ENCODE peak calls at places on chromosomes 2 and 18, in four cellular contexts. One of them, this sample, is unnamed.

GRCh38 chr2:189751080-189751658 is 11.4 kb downstream of the OSGEPL1 start:
- DNase-seq in fibroblast of pulmonary artery: peak; percentile 52
- DNase-seq in tibial artery: no peak
- DNase-seq in A549: peak; percentile 38
- DNase-seq in this sample: no peak

GRCh38 chr2:98507940-98508689 is 63.5 kb downstream of the INPP4A start:
- DNase-seq in fibroblast of pulmonary artery: peak; percentile 71
- DNase-seq in tibial artery: peak; percentile 80
- DNase-seq in A549: no peak
- DNase-seq in this sample: no peak

GRCh38 chr18:8847066-8847755 is 141.9 kb downstream of the MTCL1 start:
- DNase-seq in fibroblast of pulmonary artery: peak; percentile 24
- DNase-seq in tibial artery: no peak
- DNase-seq in A549: no peak
- DNase-seq in this sample: no peak

GRCh38 chr18:39667905-39668304 is 2102.3 kb upstream of the CELF4 start:
- DNase-seq in fibroblast of pulmonary artery: peak; percentile 45
- DNase-seq in tibial artery: no peak
- DNase-seq in A549: no peak
- DNase-seq in this sample: no peak

GRCh38 chr18:63637703-63638102 is 6.4 kb downstream of the SERPINB4 start:
- DNase-seq in fibroblast of pulmonary artery: no peak
- DNase-seq in tibial artery: no peak
- DNase-seq in A549: no peak
- DNase-seq in this sample: no peak

GRCh38 chr2:189285962-189286648 is 106.5 kb upstream of the COL5A2 start:
- DNase-seq in fibroblast of pulmonary artery: peak; percentile 96
- DNase-seq in tibial artery: no peak
- DNase-seq in A549: peak; percentile 85
- DNase-seq in this sample: peak; percentile 90

GRCh38 chr2:1730047-1730937 is 14.0 kb downstream of the PXDN start:
- DNase-seq in fibroblast of pulmonary artery: peak; percentile 72
- DNase-seq in tibial artery: peak; percentile 65
- DNase-seq in A549: no peak
- DNase-seq in this sample: peak; percentile 74

GRCh38 chr2:179580378-179581146 is 280.9 kb downstream of the ZNF385B start:
- DNase-seq in fibroblast of pulmonary artery: no peak
- DNase-seq in tibial artery: no peak
- DNase-seq in A549: peak; percentile 27
- DNase-seq in this sample: no peak

GRCh38 chr2:100706249-100706648 is 113.7 kb upstream of the NPAS2 start:
- DNase-seq in fibroblast of pulmonary artery: no peak
- DNase-seq in tibial artery: no peak
- DNase-seq in A549: no peak
- DNase-seq in this sample: no peak

GRCh38 chr18:519019-519879 is 18.7 kb upstream of the COLEC12 start:
- DNase-seq in fibroblast of pulmonary artery: peak; percentile 86
- DNase-seq in tibial artery: peak; percentile 79
- DNase-seq in A549: no peak
- DNase-seq in this sample: no peak

GRCh38 chr2:236354056-236354940 is 90.1 kb upstream of the ASB18 start:
- DNase-seq in fibroblast of pulmonary artery: no peak
- DNase-seq in tibial artery: no peak
- DNase-seq in A549: no peak
- DNase-seq in this sample: no peak

GRCh38 chr2:27049422-27050280 is 1.8 kb upstream of the AGBL5 start:
- DNase-seq in fibroblast of pulmonary artery: no peak
- DNase-seq in tibial artery: peak; percentile 77
- DNase-seq in A549: no peak
- DNase-seq in this sample: no peak

GRCh38 chr2:37326285-37326684 is 1.7 kb upstream of the PRKD3 start:
- DNase-seq in fibroblast of pulmonary artery: peak; percentile 91
- DNase-seq in tibial artery: peak; percentile 70
- DNase-seq in A549: peak; percentile 61
- DNase-seq in this sample: peak; percentile 45

GRCh38 chr18:60984496-60984895 is 348.7 kb upstream of the CDH20 start:
- DNase-seq in fibroblast of pulmonary artery: peak; percentile 71
- DNase-seq in tibial artery: no peak
- DNase-seq in A549: no peak
- DNase-seq in this sample: peak; percentile 81

GRCh38 chr18:8615397-8616025 is 6.3 kb downstream of the RAB12 start:
- DNase-seq in fibroblast of pulmonary artery: peak; percentile 91
- DNase-seq in tibial artery: no peak
- DNase-seq in A549: peak; percentile 43
- DNase-seq in this sample: peak; percentile 83

GRCh38 chr2:187994464-187995331 is 297.0 kb upstream of the GULP1 start:
- DNase-seq in fibroblast of pulmonary artery: peak; percentile 16
- DNase-seq in tibial artery: no peak
- DNase-seq in A549: no peak
- DNase-seq in this sample: no peak

GRCh38 chr2:75565523-75566449 is 5.0 kb upstream of the EVA1A start:
- DNase-seq in fibroblast of pulmonary artery: no peak
- DNase-seq in tibial artery: no peak
- DNase-seq in A549: peak; percentile 19
- DNase-seq in this sample: no peak

GRCh38 chr18:2905802-2906521 is 59.2 kb downstream of the EMILIN2 start:
- DNase-seq in fibroblast of pulmonary artery: peak; percentile 57
- DNase-seq in tibial artery: peak; percentile 81
- DNase-seq in A549: peak; percentile 57
- DNase-seq in this sample: no peak

GRCh38 chr2:212549463-212549862 is 10.9 kb upstream of the ERBB4 start:
- DNase-seq in fibroblast of pulmonary artery: no peak
- DNase-seq in tibial artery: no peak
- DNase-seq in A549: no peak
- DNase-seq in this sample: no peak

GRCh38 chr18:76401496-76401895 is 93.5 kb downstream of the ZNF516 start:
- DNase-seq in fibroblast of pulmonary artery: no peak
- DNase-seq in tibial artery: no peak
- DNase-seq in A549: no peak
- DNase-seq in this sample: no peak

GRCh38 chr2:20415511-20415918 is 31.4 kb upstream of the RHOB start:
- DNase-seq in fibroblast of pulmonary artery: no peak
- DNase-seq in tibial artery: peak; percentile 49
- DNase-seq in A549: peak; percentile 42
- DNase-seq in this sample: no peak

GRCh38 chr2:134282638-134283400 is 28.9 kb downstream of the MGAT5 start:
- DNase-seq in fibroblast of pulmonary artery: no peak
- DNase-seq in tibial artery: no peak
- DNase-seq in A549: no peak
- DNase-seq in this sample: no peak

GRCh38 chr18:23550898-23551297 is 35.4 kb downstream of the NPC1 start:
- DNase-seq in fibroblast of pulmonary artery: no peak
- DNase-seq in tibial artery: no peak
- DNase-seq in A549: no peak
- DNase-seq in this sample: no peak

GRCh38 chr2:178417916-178418315 is 33.1 kb downstream of the PRKRA start:
- DNase-seq in fibroblast of pulmonary artery: no peak
- DNase-seq in tibial artery: no peak
- DNase-seq in A549: no peak
- DNase-seq in this sample: no peak

GRCh38 chr2:173355132-173355865 is 627 bp downstream of the CDCA7 start:
- DNase-seq in fibroblast of pulmonary artery: peak; percentile 70
- DNase-seq in tibial artery: no peak
- DNase-seq in A549: peak; percentile 74
- DNase-seq in this sample: no peak

DNA sequence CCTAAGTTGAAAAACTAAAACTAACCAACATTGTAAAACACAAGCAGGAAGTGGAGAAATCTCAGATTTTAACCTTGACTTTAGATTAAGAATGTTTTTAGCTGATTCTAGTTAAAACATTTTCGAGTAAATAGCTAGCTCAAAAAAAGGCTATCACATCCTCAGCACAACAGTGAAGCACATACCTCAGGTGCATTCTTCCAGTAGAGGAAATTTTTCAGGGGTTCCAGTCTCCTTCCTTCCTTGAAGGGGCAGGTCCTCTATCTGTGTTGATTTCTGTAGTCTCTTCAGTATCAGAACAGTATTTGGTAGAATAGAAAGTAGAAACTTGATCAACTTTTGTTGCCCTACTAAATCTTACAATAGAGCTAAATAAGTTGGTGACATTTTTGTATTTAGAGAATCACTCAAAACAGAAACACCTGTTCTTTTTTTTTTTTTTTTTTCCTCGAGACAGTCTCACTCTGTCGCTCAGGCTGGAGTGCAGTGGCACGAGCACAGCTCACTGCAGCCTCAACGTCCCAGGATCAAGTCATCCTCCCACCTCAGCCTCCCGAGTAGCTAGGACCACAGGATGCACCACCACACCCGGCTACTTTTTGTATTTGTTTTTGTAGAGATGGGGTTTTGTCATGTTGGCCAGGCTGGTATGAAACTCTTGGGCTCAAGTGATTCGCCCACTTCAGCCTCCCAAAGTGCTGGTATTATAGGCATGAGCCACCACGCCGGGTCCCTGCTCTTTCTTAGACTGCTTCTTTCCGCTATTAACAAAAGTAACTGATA is 6.9 kb upstream of the GPR155 start:
- DNase-seq in fibroblast of pulmonary artery: no peak
- DNase-seq in tibial artery: no peak
- DNase-seq in A549: no peak
- DNase-seq in this sample: no peak
- H3K4me3 ChIP-seq in fibroblast of pulmonary artery: no peak overlapping the region
- H3K4me3 ChIP-seq in tibial artery: no peak overlapping the region
- H3K4me3 ChIP-seq in A549: no peak overlapping the region
- H3K4me3 ChIP-seq in this sample: no peak overlapping the region

GRCh38 chr2:10817413-10817812 is 4.8 kb upstream of the PDIA6 start:
- DNase-seq in fibroblast of pulmonary artery: no peak
- DNase-seq in tibial artery: peak; percentile 43
- DNase-seq in A549: no peak
- DNase-seq in this sample: no peak
- TF ChIP-seq CTCF in fibroblast of pulmonary artery: peak; percentile 34
- TF ChIP-seq CTCF in tibial artery: no peak
- TF ChIP-seq CTCF in A549: peak; percentile 15
- TF ChIP-seq CTCF in this sample: peak; percentile 48

DNA sequence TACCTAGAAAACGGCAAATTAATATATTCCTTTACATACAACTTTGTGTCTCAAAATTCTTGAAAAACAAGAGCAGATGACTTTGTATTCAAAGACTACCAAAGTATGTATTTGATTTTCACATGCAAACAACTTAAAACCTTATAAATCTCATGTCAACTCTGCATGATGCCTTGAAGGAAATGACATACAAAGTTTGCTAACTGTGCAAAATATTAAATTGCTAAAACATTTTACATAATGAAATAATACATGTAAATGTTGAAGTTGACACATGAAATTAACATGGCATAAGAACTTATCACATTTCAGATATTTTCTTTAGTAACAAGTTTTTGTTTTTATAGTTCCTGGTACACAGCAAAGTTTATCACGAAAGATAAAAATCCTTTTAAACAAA is 20.8 kb upstream of the C2orf42 start:
- DNase-seq in fibroblast of pulmonary artery: no peak
- DNase-seq in tibial artery: no peak
- DNase-seq in A549: no peak
- DNase-seq in this sample: no peak
- H3K4me3 ChIP-seq in fibroblast of pulmonary artery: no peak overlapping the region
- H3K4me3 ChIP-seq in tibial artery: no peak overlapping the region
- H3K4me3 ChIP-seq in A549: no peak overlapping the region
- H3K4me3 ChIP-seq in this sample: no peak overlapping the region

DNA sequence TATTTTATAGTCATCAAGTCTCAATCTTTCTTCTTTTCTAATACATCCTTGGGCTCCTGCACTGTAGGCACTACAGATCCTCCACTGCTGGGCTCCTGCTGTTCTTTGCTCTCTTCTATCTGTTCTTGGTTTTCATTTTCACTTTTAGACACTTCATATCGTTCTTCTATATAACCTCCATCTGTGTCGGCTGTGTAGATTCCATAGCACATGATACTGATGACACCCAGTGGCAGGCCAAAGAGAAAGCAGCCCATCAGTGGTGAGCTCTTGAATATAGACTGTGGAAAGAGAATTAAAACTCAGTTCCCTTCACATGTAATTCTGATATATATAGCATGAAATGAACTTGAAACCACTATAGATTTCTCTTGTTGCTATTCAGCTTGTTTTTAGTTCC is 38.0 kb downstream of the TMX3 start:
- DNase-seq in fibroblast of pulmonary artery: peak; percentile 31
- DNase-seq in tibial artery: no peak
- DNase-seq in A549: no peak
- DNase-seq in this sample: no peak
- TF ChIP-seq CTCF in fibroblast of pulmonary artery: no peak
- TF ChIP-seq CTCF in tibial artery: no peak
- TF ChIP-seq CTCF in A549: no peak
- TF ChIP-seq CTCF in this sample: peak; percentile 46

DNA sequence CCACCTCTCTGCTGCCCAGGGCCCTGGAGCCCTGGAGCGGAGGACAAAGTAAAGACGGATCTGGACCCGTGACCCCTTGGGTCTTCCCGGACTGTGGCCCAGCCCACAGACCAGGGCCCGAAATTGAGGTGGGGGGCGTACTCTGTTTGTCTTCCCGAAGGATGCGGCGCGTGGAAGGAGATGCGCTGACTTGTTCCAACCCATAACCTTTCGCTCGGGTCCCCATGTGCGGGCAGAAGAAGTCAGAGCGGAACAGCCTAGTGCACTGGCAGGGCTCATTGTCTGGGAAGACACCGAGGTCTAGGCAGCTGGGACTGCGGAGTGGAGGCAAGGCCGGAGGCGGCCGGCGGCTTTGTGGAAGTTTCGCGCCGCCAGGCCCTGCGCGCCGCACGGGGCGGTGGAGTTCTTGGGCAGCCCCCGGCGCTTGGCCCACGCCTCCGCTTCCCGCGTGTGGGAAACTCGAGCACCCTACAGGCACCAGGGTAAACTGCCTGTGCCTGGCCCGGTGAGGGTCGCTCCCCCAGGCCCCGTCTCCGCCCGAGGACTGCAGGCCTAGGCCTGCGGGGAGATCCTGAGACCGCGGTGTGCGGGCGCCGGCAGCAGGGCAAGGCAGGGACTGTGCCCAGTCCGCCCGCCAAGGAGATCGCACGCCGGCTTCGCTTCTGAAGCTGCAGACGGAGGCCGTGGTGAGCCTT is 9.8 kb downstream of the POU3F3 start:
- DNase-seq in fibroblast of pulmonary artery: no peak
- DNase-seq in tibial artery: no peak
- DNase-seq in A549: no peak
- DNase-seq in this sample: no peak
- H3K4me3 ChIP-seq in fibroblast of pulmonary artery: no peak overlapping the region
- H3K4me3 ChIP-seq in tibial artery: no peak overlapping the region
- H3K4me3 ChIP-seq in A549: no peak overlapping the region
- H3K4me3 ChIP-seq in this sample: no peak overlapping the region

DNA sequence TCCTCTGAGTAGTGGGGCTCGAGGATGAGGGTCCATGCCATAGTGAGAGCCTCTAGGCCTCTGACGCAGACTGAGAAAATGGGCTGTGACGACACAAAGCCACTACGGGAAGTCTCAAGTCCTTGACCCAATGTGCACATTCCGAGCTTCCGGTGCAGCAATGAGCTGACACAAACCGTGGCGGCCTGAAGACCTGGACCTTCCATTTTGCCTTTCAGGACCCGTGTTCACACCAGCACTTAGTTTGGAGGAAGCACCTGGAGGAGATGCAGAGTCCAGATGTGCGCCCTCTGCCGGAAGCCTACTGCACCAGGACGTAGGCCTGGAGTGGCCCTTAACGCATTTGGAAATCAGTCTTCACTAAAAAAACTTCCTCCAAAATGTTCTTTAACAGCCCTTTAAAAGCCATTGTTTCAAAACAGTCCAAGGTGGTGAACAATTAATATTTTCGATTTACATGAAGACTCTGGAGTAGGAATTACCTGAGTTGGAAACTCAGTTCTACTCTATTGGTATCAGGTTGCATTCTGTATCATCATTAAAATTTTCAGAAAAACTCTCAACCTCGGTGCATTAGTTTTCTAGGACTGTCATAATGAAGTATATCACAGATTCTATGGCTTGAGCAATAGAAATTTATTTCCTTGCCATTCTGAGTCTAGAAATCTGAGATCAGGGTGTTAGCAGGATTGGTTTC is 33.9 kb downstream of the BMP10 start:
- DNase-seq in fibroblast of pulmonary artery: peak; percentile 70
- DNase-seq in tibial artery: peak; percentile 74
- DNase-seq in A549: peak; percentile 76
- DNase-seq in this sample: no peak
- TF ChIP-seq CTCF in fibroblast of pulmonary artery: peak; percentile 72
- TF ChIP-seq CTCF in tibial artery: peak; percentile 56
- TF ChIP-seq CTCF in A549: peak; percentile 78
- TF ChIP-seq CTCF in this sample: peak; percentile 72

This sample was measured in AG04449.